ENCODE peak calls at places on chromosomes 4 and X, in eight cellular contexts. M is AG10803, W is astrocyte, D is suprapubic skin, J is fibroblast of mammary gland, C is tibial artery, G is mucosa of descending colon, N is left lung. S is an unnamed sample.
A peak's percentile ranks its signal among the peaks of the same experiment; 100 is the strongest.

GRCh38 chr4:184450045-184450444 is 24.3 kb downstream of the IRF2 start:
- DNase-seq in C (no peak), G (no peak), N (no peak), M (peak; percentile 81), J (peak; percentile 79), W (peak; percentile 71), D (no peak), S (peak; percentile 70)

GRCh38 chrX:12894074-12894691 is 12.2 kb upstream of the TLR8 start:
- DNase-seq in C (no peak), N (no peak), W (no peak), J (peak; percentile 18), G (peak; percentile 73), D (no peak), M (peak; percentile 4), S (peak; percentile 20)

GRCh38 chr4:74932832-74933561 is at the start of gene PARM1:
- DNase-seq in M (peak; percentile 41), C (peak; percentile 97), G (peak; percentile 95), D (peak; percentile 80), N (peak; percentile 95), J (peak; percentile 75), W (peak; percentile 37), S (peak; percentile 72)

GRCh38 chr4:38281416-38282071 is 321.3 kb downstream of the PTTG2 start:
- DNase-seq in N (no peak), M (peak; percentile 59), J (peak; percentile 45), C (no peak), G (no peak), W (peak; percentile 56), D (no peak), S (peak; percentile 64)

GRCh38 chrX:78092296-78092695 is 11.8 kb upstream of the PGK1 start:
- DNase-seq in D (no peak), M (peak; percentile 48), N (no peak), W (peak; percentile 36), C (no peak), G (no peak), J (peak; percentile 61), S (peak; percentile 67)

GRCh38 chrX:78111140-78111931 is 7.3 kb downstream of the PGK1 start:
- DNase-seq in M (no peak), N (no peak), G (peak; percentile 16), J (no peak), D (no peak), W (no peak), C (no peak), S (no peak)

GRCh38 chr4:84472154-84472553 is 26.9 kb downstream of the NKX6-1 start:
- DNase-seq in N (no peak), C (no peak), D (no peak), M (no peak), G (no peak), W (no peak), J (no peak), S (no peak)

GRCh38 chrX:119095936-119096335 is 23.1 kb downstream of the CT47C1 start:
- DNase-seq in M (no peak), C (no peak), W (no peak), N (no peak), D (no peak), J (peak; percentile 55), G (no peak), S (no peak)

GRCh38 chrX:1601051-1601767 is 9.8 kb downstream of the AKAP17A start:
- DNase-seq in D (no peak), M (no peak), W (no peak), C (peak; percentile 64), N (peak; percentile 79), J (no peak), G (no peak), S (no peak)

GRCh38 chrX:65528705-65529340 is 5.8 kb downstream of the LAS1L start:
- DNase-seq in M (peak; percentile 8), J (peak; percentile 30), C (no peak), W (no peak), G (peak; percentile 64), D (no peak), N (no peak), S (peak; percentile 37)

GRCh38 chr4:81255524-81255923 is 40.5 kb upstream of the PRKG2 start:
- DNase-seq in M (peak; percentile 82), G (no peak), C (no peak), J (peak; percentile 94), N (no peak), W (peak; percentile 72), D (no peak), S (peak; percentile 59)

GRCh38 chrX:111270339-111270738 is at the start of gene CAPN6:
- DNase-seq in G (peak; percentile 10), J (peak; percentile 44), N (no peak), M (peak; percentile 20), W (peak; percentile 4), C (no peak), D (peak; percentile 56), S (no peak)

GRCh38 chrX:124328765-124329164 is 3.7 kb upstream of the TEX13D start:
- DNase-seq in G (no peak), J (peak; percentile 16), N (no peak), W (peak; percentile 2), D (no peak), C (no peak), M (peak; percentile 0), S (no peak)

GRCh38 chr4:111064342-111064993 is 441.6 kb upstream of the PITX2 start:
- DNase-seq in M (peak; percentile 92), G (no peak), N (no peak), W (peak; percentile 78), C (no peak), J (peak; percentile 75), D (no peak), S (peak; percentile 14)

GRCh38 chr4:64713256-64713840 is 304.1 kb upstream of the TECRL start:
- DNase-seq in G (no peak), W (peak; percentile 19), M (peak; percentile 24), D (no peak), N (no peak), C (no peak), J (peak; percentile 30), S (peak; percentile 35)

GRCh38 chrX:16186380-16187007 is 19.2 kb downstream of the MAGEB17 start:
- DNase-seq in D (no peak), M (no peak), C (no peak), G (no peak), J (no peak), N (no peak), W (no peak), S (no peak)

GRCh38 chr4:153084939-153085630 is 119.2 kb upstream of the TRIM2 start:
- DNase-seq in W (peak; percentile 51), N (peak; percentile 94), C (peak; percentile 77), M (peak; percentile 51), G (peak; percentile 85), J (peak; percentile 60), D (peak; percentile 87), S (peak; percentile 73)

GRCh38 chr4:87224036-87224923 is 3.9 kb upstream of the KLHL8 start:
- DNase-seq in W (peak; percentile 73), M (no peak), D (no peak), J (no peak), C (no peak), N (no peak), G (no peak), S (no peak)

GRCh38 chr4:5953003-5953951 is 60.4 kb upstream of the CRMP1 start:
- DNase-seq in C (peak; percentile 16), M (no peak), N (no peak), G (no peak), W (no peak), D (no peak), J (no peak), S (no peak)

GRCh38 chrX:15206306-15206705 is 63.6 kb downstream of the ASB9 start:
- DNase-seq in C (no peak), D (no peak), G (peak; percentile 12), J (no peak), N (no peak), W (no peak), M (no peak), S (no peak)

GRCh38 chr4:6956087-6956433 is 46.4 kb downstream of the TBC1D14 start:
- DNase-seq in J (no peak), W (no peak), M (no peak), G (no peak), D (peak; percentile 35), C (peak; percentile 38), N (no peak), S (no peak)

GRCh38 chr4:2882341-2882740 is 38.7 kb downstream of the ADD1 start:
- DNase-seq in G (no peak), N (no peak), D (no peak), M (no peak), C (no peak), J (no peak), W (no peak), S (no peak)

GRCh38 chr4:101175896-101176676 is 171.2 kb downstream of the PPP3CA start:
- DNase-seq in G (peak; percentile 86), C (no peak), D (no peak), M (no peak), N (no peak), W (no peak), J (no peak), S (no peak)

GRCh38 chr4:143420227-143420626 is 83.6 kb downstream of the GAB1 start:
- DNase-seq in W (no peak), M (no peak), C (no peak), G (no peak), N (no peak), J (no peak), D (no peak), S (no peak)
- H3K4me3 ChIP-seq in W (no peak overlapping the region), M (no peak overlapping the region), C (no peak overlapping the region), G (no peak overlapping the region), N (no peak overlapping the region), J (no peak overlapping the region), D (no peak overlapping the region), S (no peak overlapping the region)

DNA sequence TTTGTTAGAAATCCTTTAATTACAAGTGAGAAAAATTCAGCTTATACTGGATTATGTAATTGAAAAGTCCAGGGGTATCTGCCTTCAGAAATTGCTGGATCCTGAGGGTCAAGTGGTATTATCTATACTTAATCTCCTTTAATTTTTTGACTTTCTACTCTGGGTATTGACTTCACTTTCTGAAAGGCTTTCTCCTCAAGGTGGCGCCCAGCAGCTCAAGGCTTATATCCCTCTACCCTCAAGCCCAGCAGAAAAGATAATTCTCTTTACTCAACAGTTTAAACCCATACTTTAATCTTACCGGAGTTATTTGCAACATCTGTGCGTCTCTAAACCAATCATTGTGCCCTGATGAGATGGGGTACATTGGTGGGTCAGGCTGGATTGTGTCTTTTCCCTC is 129.5 kb downstream of the LARP7 start:
- DNase-seq in J (peak; percentile 43), D (no peak), G (peak; percentile 9), W (no peak), M (peak; percentile 48), C (no peak), N (no peak), S (peak; percentile 41)
- TF ChIP-seq CTCF in J (peak; percentile 73), D (no peak), G (no peak), W (peak; percentile 39), M (peak; percentile 72), C (no peak), N (no peak), S (peak; percentile 61)

GRCh38 chr4:118760092-118760491 is 74.9 kb downstream of the METTL14 start:
- DNase-seq in D (no peak), C (no peak), N (no peak), W (no peak), G (no peak), M (no peak), J (no peak), S (no peak)
- H3K4me3 ChIP-seq in D (no peak overlapping the region), C (no peak overlapping the region), N (no peak overlapping the region), W (no peak overlapping the region), G (no peak overlapping the region), M (no peak overlapping the region), J (no peak overlapping the region), S (no peak overlapping the region)

GRCh38 chr4:45939056-45939455 is 184.8 kb downstream of the GABRG1 start:
- DNase-seq in D (no peak), C (no peak), M (no peak), N (no peak), J (no peak), G (no peak), W (no peak), S (no peak)

GRCh38 chr4:45946699-45947098 is 177.2 kb downstream of the GABRG1 start:
- DNase-seq in D (no peak), C (no peak), M (no peak), W (no peak), G (no peak), J (no peak), N (no peak), S (no peak)

GRCh38 chr4:45944000-45944399 is 179.9 kb downstream of the GABRG1 start:
- DNase-seq in N (no peak), D (no peak), G (no peak), J (no peak), C (no peak), W (no peak), M (no peak), S (no peak)
- TF ChIP-seq CTCF in N (no peak), D (no peak), G (no peak), J (no peak), C (no peak), W (no peak), M (no peak), S (no peak)

S was measured in fibroblast of pulmonary artery.